ENCODE peak calls at places on chromosomes 4 and X, in four cellular contexts. Y is K562, G is HCT116, V is stomach. C is an unnamed sample.

GRCh38 chrX:44946771-44947170 is 73.8 kb downstream of the KDM6A start:
- DNase-seq in Y (no peak), G (no peak), V (no peak), C (peak)

GRCh38 chrX:120238947-120239346 is 11.7 kb upstream of the ZBTB33 start:
- DNase-seq in Y (no peak), G (no peak), V (no peak), C (no peak)

GRCh38 chr4:71136071-71136470 is 142.6 kb downstream of the DCK start:
- DNase-seq in Y (no peak), G (no peak), V (no peak), C (no peak)

GRCh38 chrX:65993915-65994460 is 45.9 kb downstream of the VSIG4 start:
- DNase-seq in Y (peak), G (no peak), V (no peak), C (no peak)

GRCh38 chr4:51853027-51853682 is 10.2 kb downstream of the DCUN1D4 start:
- DNase-seq in Y (peak), G (no peak), V (peak), C (peak)

GRCh38 chrX:129115104-129115503 is 408.2 kb downstream of the SMARCA1 start:
- DNase-seq in Y (peak), G (peak), V (no peak), C (peak)

GRCh38 chr4:23373269-23373668 is 516.6 kb downstream of the PPARGC1A start:
- DNase-seq in Y (peak), G (no peak), V (peak), C (no peak)

GRCh38 chr4:121073672-121074386 is 1.5 kb upstream of the NDNF start:
- DNase-seq in Y (no peak), G (no peak), V (no peak), C (no peak)

GRCh38 chrX:112785323-112785722 is 55.3 kb downstream of the AMOT start:
- DNase-seq in Y (no peak), G (no peak), V (no peak), C (no peak)

GRCh38 chrX:40880712-40881111 is 145.4 kb upstream of the MED14 start:
- DNase-seq in Y (no peak), G (no peak), V (no peak), C (no peak)

GRCh38 chrX:69238153-69238959 is 73.1 kb upstream of the PJA1 start:
- DNase-seq in Y (no peak), G (no peak), V (no peak), C (no peak)

GRCh38 chr4:78774395-78774794 is 1.8 kb upstream of the BMP2K start:
- DNase-seq in Y (peak), G (no peak), V (no peak), C (no peak)

GRCh38 chr4:151302432-151302831 is 23.0 kb downstream of the SH3D19 start:
- DNase-seq in Y (no peak), G (no peak), V (no peak), C (no peak)

GRCh38 chr4:149980941-149981340 is 97.3 kb upstream of the DCLK2 start:
- DNase-seq in Y (peak), G (peak), V (peak), C (peak)

GRCh38 chr4:81666491-81666890 is 194.8 kb upstream of the RASGEF1B start:
- DNase-seq in Y (no peak), G (no peak), V (no peak), C (no peak)

GRCh38 chr4:20356565-20356964 is 104.9 kb downstream of the SLIT2 start:
- DNase-seq in Y (no peak), G (no peak), V (no peak), C (no peak)

GRCh38 chr4:42104521-42104920 is 47.9 kb downstream of the BEND4 start:
- DNase-seq in Y (no peak), G (no peak), V (no peak), C (no peak)

GRCh38 chr4:69689530-69690111 is 36.6 kb upstream of the UGT2A1 start:
- DNase-seq in Y (peak), G (peak), V (no peak), C (peak)

GRCh38 chrX:1391707-1392375 is at the start of gene SLC25A6:
- DNase-seq in Y (peak), G (peak), V (peak), C (no peak)

GRCh38 chrX:53729756-53730155 is 43.2 kb upstream of the HUWE1 start:
- DNase-seq in Y (no peak), G (no peak), V (no peak), C (no peak)

GRCh38 chrX:125322431-125322830 is 2.8 kb downstream of the TEX13C start:
- DNase-seq in Y (peak), G (no peak), V (no peak), C (peak)

GRCh38 chrX:132924426-132924825 is 34.0 kb downstream of the HS6ST2 start:
- DNase-seq in Y (no peak), G (no peak), V (no peak), C (no peak)

GRCh38 chr4:71187399-71188196 is 151.2 kb upstream of the SLC4A4 start:
- DNase-seq in Y (no peak), G (no peak), V (peak), C (peak)

GRCh38 chr4:143531773-143532491 is 18.4 kb downstream of the SMARCA5 start:
- DNase-seq in Y (no peak), G (no peak), V (no peak), C (no peak)

GRCh38 chr4:168437192-168437938 is 42.9 kb downstream of the DDX60L start:
- DNase-seq in Y (no peak), G (no peak), V (no peak), C (peak)

GRCh38 chr4:20046931-20047677 is 204.6 kb upstream of the SLIT2 start:
- DNase-seq in Y (no peak), G (no peak), V (no peak), C (no peak)

GRCh38 chrX:3788494-3789233 is 75.2 kb upstream of the PRKX start:
- DNase-seq in Y (no peak), G (no peak), V (no peak), C (no peak)

GRCh38 chr4:145937990-145938611 is 522 bp downstream of the ZNF827 start:
- DNase-seq in Y (no peak), G (no peak), V (no peak), C (peak)
- TF ChIP-seq POLR2A in Y (no peak), G (no peak), V (no peak), C (no peak)

GRCh38 chr4:87530868-87531267 is 1.7 kb upstream of the SPARCL1 start:
- DNase-seq in Y (no peak), G (no peak), V (peak), C (no peak)
- TF ChIP-seq POLR2A in Y (no peak), G (no peak), V (no peak), C (no peak)

GRCh38 chr4:7806080-7806630 is 133.5 kb downstream of the AFAP1 start:
- DNase-seq in Y (no peak), G (no peak), V (peak), C (no peak)
- TF ChIP-seq POLR2A in Y (no peak), G (no peak), V (no peak), C (no peak)

GRCh38 chr4:4575284-4576211 is 33.7 kb upstream of the STX18 start:
- DNase-seq in Y (peak), G (peak), V (peak), C (peak)
- TF ChIP-seq POLR2A in Y (no peak), G (no peak), V (no peak), C (no peak)

GRCh38 chrX:13101439-13102139 is 57.2 kb upstream of the FAM9C start:
- DNase-seq in Y (peak), G (peak), V (peak), C (peak)
- TF ChIP-seq POLR2A in Y (no peak), G (no peak), V (no peak), C (no peak)

GRCh38 chr4:184806711-184807110 is 19.1 kb downstream of the ACSL1 start:
- DNase-seq in Y (no peak), G (no peak), V (no peak), C (no peak)

GRCh38 chr4:184806246-184806550 is 19.6 kb downstream of the ACSL1 start:
- DNase-seq in Y (no peak), G (no peak), V (no peak), C (no peak)

GRCh38 chr4:184808719-184809062 is 17.1 kb downstream of the ACSL1 start:
- DNase-seq in Y (no peak), G (no peak), V (no peak), C (no peak)

GRCh38 chr4:184807261-184807660 is 18.5 kb downstream of the ACSL1 start:
- DNase-seq in Y (no peak), G (no peak), V (peak), C (no peak)

DNA sequence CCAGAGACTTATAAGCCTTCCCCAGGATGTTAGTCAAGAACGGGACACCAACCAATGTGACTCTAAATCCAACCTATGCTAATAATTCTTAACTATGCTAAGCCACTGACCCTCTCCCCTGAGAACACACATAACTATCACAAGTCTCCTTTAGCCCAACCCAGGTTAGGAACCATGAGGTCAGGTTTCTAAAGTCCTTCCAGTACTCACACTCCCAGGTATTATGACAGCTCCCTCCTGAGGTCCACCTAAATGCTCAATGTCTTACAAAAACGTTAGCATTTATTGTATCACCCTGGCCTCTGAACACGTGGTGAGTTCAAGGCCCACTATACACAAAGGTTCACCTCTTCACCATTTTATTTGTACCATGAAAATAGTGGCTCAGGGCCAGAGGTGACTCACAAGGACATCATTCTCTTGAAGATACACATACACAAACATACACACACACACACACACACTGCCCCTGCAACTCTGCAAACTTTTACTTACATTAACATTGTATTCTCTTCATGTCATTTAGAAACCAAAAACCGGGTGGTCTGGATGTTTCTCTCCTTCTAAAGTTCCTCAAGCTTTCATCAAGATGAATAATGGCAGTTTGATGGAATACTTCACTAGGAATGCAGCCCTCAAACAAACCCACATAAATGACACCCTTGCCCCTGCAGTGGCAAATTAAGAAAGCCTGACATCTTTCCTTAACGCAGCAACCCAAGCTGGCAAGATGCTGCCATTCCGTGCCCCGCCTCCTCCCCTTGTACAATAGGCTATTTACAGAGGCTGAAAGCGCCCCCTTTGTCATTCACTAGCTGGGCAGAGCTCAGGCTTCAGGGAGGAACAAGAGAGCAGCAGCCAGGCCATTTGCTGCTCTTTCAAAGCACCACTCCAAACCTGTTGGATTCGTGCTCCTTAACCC is 17.7 kb downstream of the ACSL1 start:
- DNase-seq in Y (no peak), G (no peak), V (peak), C (no peak)
- TF ChIP-seq POLR2A in Y (no peak), G (no peak), V (no peak), C (no peak)

C was measured in erythroblast.